ENCODE peak calls at places on chromosome 13, in seven cellular contexts. P is heart left ventricle, W is esophagus squamous epithelium, F is uterus, I is sigmoid colon, T is aorta, A is brain microvascular endothelial cell. G is an unnamed sample.

GRCh38 chr13:106753241-106753640 is 185.3 kb upstream of the ARGLU1 start:
- DNase-seq in T (no peak), P (peak), F (peak), A (no peak), W (no peak), I (no peak), G (no peak)

GRCh38 chr13:26324294-26324693 is 70.4 kb downstream of the CDK8 start:
- DNase-seq in P (no peak), F (no peak), A (no peak), W (no peak), I (no peak), T (no peak), G (no peak)

GRCh38 chr13:20340759-20341161 is 108.6 kb upstream of the GJB6 start:
- DNase-seq in T (peak), P (no peak), A (no peak), I (no peak), W (no peak), F (no peak), G (peak)

GRCh38 chr13:101049166-101049850 is 367.0 kb downstream of the NALCN start:
- DNase-seq in F (no peak), T (no peak), P (no peak), A (no peak), W (no peak), I (no peak), G (no peak)

GRCh38 chr13:61728468-61728867 is 312.8 kb upstream of the PCDH20 start:
- DNase-seq in I (no peak), F (no peak), T (no peak), A (no peak), P (no peak), W (no peak), G (no peak)

GRCh38 chr13:62482351-62482750 is 1066.7 kb upstream of the PCDH20 start:
- DNase-seq in T (no peak), W (no peak), A (no peak), F (no peak), I (no peak), P (no peak), G (no peak)

GRCh38 chr13:32622827-32623226 is 36.6 kb downstream of the PDS5B start:
- DNase-seq in T (no peak), F (no peak), I (no peak), A (no peak), W (no peak), P (no peak), G (no peak)

GRCh38 chr13:47117268-47117667 is 220.4 kb upstream of the HTR2A start:
- DNase-seq in F (no peak), I (no peak), A (peak), P (no peak), W (no peak), T (no peak), G (no peak)

GRCh38 chr13:44158741-44159632 is 214.6 kb upstream of the SERP2 start:
- DNase-seq in I (no peak), F (no peak), A (no peak), P (no peak), T (peak), W (no peak), G (no peak)

GRCh38 chr13:111664696-111665095 is 344.3 kb downstream of the TEX29 start:
- DNase-seq in F (no peak), W (no peak), A (no peak), T (no peak), P (no peak), I (no peak), G (no peak)

GRCh38 chr13:99231726-99232125 is 26.5 kb downstream of the GPR18 start:
- DNase-seq in A (no peak), T (no peak), W (no peak), F (no peak), I (no peak), P (no peak), G (no peak)

GRCh38 chr13:110657196-110657595 is 41.9 kb downstream of the NAXD start:
- DNase-seq in T (no peak), F (no peak), P (no peak), A (no peak), W (no peak), I (no peak), G (no peak)

DNA sequence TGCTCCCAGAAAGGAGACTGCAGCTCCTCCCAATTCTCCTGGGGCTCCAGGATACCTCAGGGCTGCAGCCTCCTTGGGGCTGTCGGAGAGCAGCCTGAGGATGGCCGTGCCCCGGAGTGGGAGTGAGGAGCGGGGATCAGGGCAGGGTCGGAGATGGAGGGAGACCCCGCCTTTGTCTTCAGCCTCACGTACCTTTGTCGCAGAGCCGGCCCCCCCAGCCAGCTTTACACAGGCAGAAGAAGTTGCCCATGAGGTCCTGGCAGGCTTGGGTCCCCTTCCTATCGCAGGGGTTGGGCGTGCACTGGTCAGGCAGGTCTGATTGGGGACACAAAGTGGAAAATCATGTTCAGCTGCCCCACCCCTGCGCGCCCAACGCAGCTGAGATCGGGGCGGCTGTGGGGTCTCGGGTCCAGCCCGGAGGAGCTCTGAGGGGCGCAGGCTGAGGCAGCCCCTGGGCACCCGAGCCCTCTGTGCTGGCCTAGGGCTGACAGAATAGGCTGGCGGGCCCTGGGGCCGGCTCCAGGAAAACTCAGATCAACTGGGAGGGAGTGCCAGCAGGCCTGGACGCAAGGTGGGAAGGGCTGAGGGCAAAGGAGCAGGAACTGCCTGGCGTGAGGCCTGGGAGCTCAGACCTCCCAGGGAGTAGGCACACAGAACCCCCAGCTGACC is 24.2 kb downstream of the GAS6 start:
- DNase-seq in P (no peak), W (no peak), A (no peak), I (no peak), F (no peak), T (peak), G (no peak)
- H3K27ac ChIP-seq in P (peak), W (peak), A (no peak), I (peak), F (peak), T (peak), G (peak)

GRCh38 chr13:65600702-65601101 is 1629.4 kb downstream of the PCDH9 start:
- DNase-seq in A (peak), P (no peak), I (no peak), T (no peak), F (no peak), W (no peak), G (no peak)

GRCh38 chr13:65606622-65607021 is 1623.5 kb downstream of the PCDH9 start:
- DNase-seq in W (no peak), A (peak), T (no peak), I (no peak), F (no peak), P (no peak), G (no peak)

GRCh38 chr13:65603160-65603559 is 1627.0 kb downstream of the PCDH9 start:
- DNase-seq in A (no peak), T (no peak), I (no peak), F (no peak), W (no peak), P (no peak), G (no peak)

GRCh38 chr13:65605386-65605785 is 1624.8 kb downstream of the PCDH9 start:
- DNase-seq in P (no peak), I (no peak), F (no peak), W (no peak), T (no peak), A (no peak), G (no peak)
- H3K27ac ChIP-seq in P (no peak), I (no peak), F (no peak), W (no peak), T (no peak), A (no peak), G (no peak)

DNA sequence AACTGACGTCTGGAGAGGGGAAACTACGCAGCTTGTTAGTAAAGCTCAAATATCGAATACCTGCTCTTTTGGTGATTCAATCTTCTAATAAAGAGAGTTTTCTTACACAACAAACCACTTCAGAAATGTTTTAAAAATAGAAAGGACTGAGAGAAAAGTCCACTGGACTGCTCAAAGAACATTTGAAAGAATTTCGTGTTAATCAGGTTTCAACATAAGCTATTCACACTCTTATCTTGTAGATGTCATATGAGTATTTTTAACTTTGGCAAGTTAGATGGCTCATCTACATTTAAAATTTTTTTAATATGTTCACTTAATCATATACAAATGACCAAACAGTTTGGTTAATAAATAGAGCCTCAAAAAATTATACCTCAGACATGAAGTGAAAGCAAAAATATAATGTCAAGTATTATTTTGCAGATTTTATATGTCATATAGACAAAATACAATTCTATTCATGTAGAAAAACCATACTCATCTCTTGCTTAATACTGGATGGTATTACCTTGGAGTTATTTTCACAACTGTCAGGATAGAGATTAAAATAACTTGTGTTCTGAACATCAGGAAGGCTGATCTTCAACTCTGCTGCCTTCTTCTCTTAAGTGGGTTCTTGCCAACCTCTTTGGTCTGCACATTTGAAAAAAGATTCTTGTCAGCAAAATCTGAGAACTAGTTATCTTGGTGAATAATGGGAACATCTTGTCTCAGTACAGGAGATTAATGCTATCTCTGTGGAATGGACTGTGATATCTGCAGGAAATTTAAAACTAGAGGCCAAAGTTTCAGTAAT is 95.4 kb upstream of the FAM216B start:
- DNase-seq in F (no peak), A (no peak), T (no peak), W (no peak), I (no peak), P (no peak), G (no peak)
- H3K27ac ChIP-seq in F (no peak), A (no peak), T (no peak), W (no peak), I (no peak), P (no peak), G (no peak)

GRCh38 chr13:19052180-19052579 is 129.4 kb downstream of the TUBA3C start:
- DNase-seq in T (no peak), P (no peak), A (no peak), F (no peak), I (no peak), W (no peak), G (no peak)
- H3K27ac ChIP-seq in T (no peak), P (no peak), A (no peak), F (no peak), I (no peak), W (no peak), G (no peak)

GRCh38 chr13:91744284-91744683 is 345.9 kb downstream of the GPC5 start:
- DNase-seq in F (no peak), A (no peak), I (no peak), P (no peak), W (no peak), T (no peak), G (no peak)
- H3K27ac ChIP-seq in F (no peak), A (no peak), I (no peak), P (no peak), W (no peak), T (no peak), G (no peak)

GRCh38 chr13:90919153-90919552 is 428.3 kb upstream of the MIR17HG start:
- DNase-seq in A (no peak), P (no peak), I (no peak), T (no peak), F (no peak), W (no peak), G (no peak)

DNA sequence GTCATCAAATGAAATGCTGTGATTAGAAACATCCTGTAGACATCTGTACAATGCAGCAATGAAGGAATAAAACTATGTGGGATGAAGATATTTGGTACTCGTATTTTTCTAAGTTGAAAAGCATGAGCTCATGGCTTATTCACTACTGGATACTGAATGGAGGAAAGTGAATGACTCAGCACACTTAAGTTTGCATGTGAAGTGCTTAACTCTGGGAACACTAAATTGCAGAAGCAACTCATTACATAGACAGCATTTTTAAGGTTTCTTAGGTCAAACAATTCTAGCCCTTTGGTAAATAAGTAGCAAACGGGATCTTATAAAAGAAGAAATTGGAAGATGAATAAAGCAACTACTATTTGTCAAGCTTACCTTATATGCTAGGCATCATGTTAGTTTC is 428.9 kb upstream of the MIR17HG start:
- DNase-seq in T (no peak), I (no peak), P (no peak), W (no peak), A (no peak), F (no peak), G (no peak)
- H3K27ac ChIP-seq in T (no peak), I (no peak), P (no peak), W (no peak), A (no peak), F (no peak), G (no peak)